ENCODE peak calls at places on chromosomes 12 and 14, in five cellular contexts. N is CD8-positive, alpha-beta memory T cell; L is transverse colon; Y is cardiac muscle cell; M is A549. R is an unnamed sample. For H3K4me1, the result is how much of the 10 kb centered on the place peaks cover.

GRCh38 chr12:42124764-42125371 is 19.8 kb downstream of the GXYLT1 start:
- DNase-seq in N (no peak), M (no peak), L (no peak), Y (no peak), R (no peak)

GRCh38 chr14:77864085-77864484 is 64.2 kb downstream of the ADCK1 start:
- DNase-seq in N (no peak), Y (no peak), L (no peak), M (no peak), R (no peak)

GRCh38 chr12:43118881-43119280 is 433.1 kb downstream of the ADAMTS20 start:
- DNase-seq in L (no peak), M (no peak), Y (no peak), N (no peak), R (no peak)

GRCh38 chr14:51018521-51018920 is 74.2 kb upstream of the PYGL start:
- DNase-seq in N (no peak), Y (no peak), L (no peak), M (no peak), R (no peak)

GRCh38 chr14:72755766-72756165 is 138.1 kb downstream of the DPF3 start:
- DNase-seq in Y (peak), N (no peak), M (no peak), L (no peak), R (no peak)

GRCh38 chr12:94297876-94298520 is 149.6 kb downstream of the PLXNC1 start:
- DNase-seq in N (no peak), Y (no peak), M (no peak), L (no peak), R (no peak)

GRCh38 chr12:58781609-58782008 is 138.7 kb downstream of the LRIG3 start:
- DNase-seq in M (no peak), L (no peak), N (no peak), Y (no peak), R (no peak)

GRCh38 chr12:18886962-18887361 is 149.0 kb downstream of the CAPZA3 start:
- DNase-seq in M (no peak), N (no peak), Y (no peak), L (no peak), R (no peak)

GRCh38 chr14:36835145-36835544 is 173.5 kb downstream of the PAX9 start:
- DNase-seq in Y (peak), L (no peak), N (no peak), M (no peak), R (no peak)

GRCh38 chr14:65035049-65035448 is 48.4 kb downstream of the FNTB start:
- DNase-seq in M (no peak), L (no peak), Y (no peak), N (no peak), R (no peak)

GRCh38 chr12:67520611-67521010 is 127.9 kb upstream of the DYRK2 start:
- DNase-seq in L (no peak), M (no peak), Y (no peak), N (no peak), R (no peak)

GRCh38 chr12:94690199-94690695 is 39.9 kb upstream of the TMCC3 start:
- DNase-seq in N (no peak), M (no peak), L (no peak), Y (no peak), R (no peak)

GRCh38 chr14:69287096-69287991 is 27.4 kb downstream of the GALNT16 start:
- DNase-seq in L (no peak), M (no peak), Y (no peak), N (no peak), R (no peak)

GRCh38 chr14:87049886-87050820 is 942.8 kb downstream of the GALC start:
- DNase-seq in N (no peak), L (no peak), Y (peak), M (peak), R (no peak)

GRCh38 chr12:108985750-108986149 is 35.1 kb downstream of the SVOP start:
- DNase-seq in Y (no peak), N (no peak), M (no peak), L (no peak), R (no peak)

GRCh38 chr14:76152333-76152681 is 585 bp downstream of the GPATCH2L start:
- DNase-seq in N (peak), Y (peak), M (peak), L (peak), R (peak)
- H3K4me1 ChIP-seq in N (under half), Y (under half), M (under half), L (half or more), R (under half)

DNA sequence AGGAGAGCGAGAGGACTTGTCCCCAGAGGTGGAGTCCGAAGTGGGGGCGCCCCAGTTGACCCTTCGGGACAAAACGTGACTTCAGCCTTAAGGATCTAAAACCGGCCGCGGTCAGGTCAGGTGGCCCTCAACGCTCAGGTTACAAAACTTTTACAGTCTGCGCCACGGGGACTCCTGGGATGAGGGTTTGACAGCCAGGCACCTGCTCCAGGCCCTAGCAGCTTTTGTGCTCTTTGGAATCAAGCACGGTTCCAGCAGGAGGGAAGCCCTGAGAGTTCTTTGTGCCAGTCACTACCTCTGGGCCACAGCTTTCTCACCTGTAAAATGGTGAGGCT is 337 bp downstream of the ZC2HC1C start:
- DNase-seq in L (no peak), Y (peak), N (no peak), M (no peak), R (no peak)
- H3K4me3 ChIP-seq in L (peak), Y (peak), N (peak), M (peak), R (peak)

GRCh38 chr14:22531451-22532344 is 57.3 kb downstream of the DAD1 start:
- DNase-seq in M (no peak), Y (no peak), L (no peak), N (no peak), R (no peak)

GRCh38 chr14:22533057-22533704 is 55.8 kb downstream of the DAD1 start:
- DNase-seq in N (no peak), L (no peak), Y (no peak), M (no peak), R (no peak)

GRCh38 chr14:22534547-22534946 is 54.5 kb downstream of the DAD1 start:
- DNase-seq in L (no peak), Y (no peak), M (no peak), N (no peak), R (no peak)

GRCh38 chr14:22533739-22534359 is 55.2 kb downstream of the DAD1 start:
- DNase-seq in M (no peak), Y (no peak), N (no peak), L (no peak), R (no peak)

GRCh38 chr14:22532345-22533056 is 56.5 kb downstream of the DAD1 start:
- DNase-seq in Y (peak), M (no peak), N (no peak), L (no peak), R (no peak)
- H3K4me1 ChIP-seq in Y (under half), M (under half), N (half or more), L (under half), R (half or more)

DNA sequence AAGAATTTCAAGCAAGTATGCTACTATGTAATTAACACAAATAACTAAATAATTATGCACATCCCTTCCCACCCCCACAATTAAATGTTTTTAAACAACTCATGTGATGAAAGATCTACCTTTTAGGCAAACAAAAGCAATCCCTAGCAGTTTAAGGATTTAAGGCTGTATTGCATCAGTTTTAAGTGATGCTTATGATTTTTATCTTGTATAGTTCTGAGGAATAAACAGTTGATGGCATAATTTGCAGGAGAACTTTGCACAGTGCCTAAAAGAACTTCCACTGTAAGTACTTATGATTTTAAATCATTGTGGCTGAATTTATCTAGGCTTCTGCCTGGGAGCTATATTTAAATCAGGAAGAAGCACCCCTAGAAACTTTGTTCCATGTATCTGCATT is 388.7 kb downstream of the BCAT1 start:
- DNase-seq in Y (no peak), M (no peak), L (no peak), N (no peak), R (no peak)
- H3K4me3 ChIP-seq in Y (peak), M (no peak), L (no peak), N (no peak), R (no peak)

GRCh38 chr14:75424496-75424895 is 3.3 kb upstream of the JDP2 start:
- DNase-seq in N (no peak), M (no peak), L (no peak), Y (no peak), R (no peak)

GRCh38 chr14:75426332-75427125 is 1.3 kb upstream of the JDP2 start:
- DNase-seq in N (no peak), M (no peak), Y (no peak), L (no peak), R (no peak)

GRCh38 chr14:75427126-75427481 is 718 bp upstream of the JDP2 start:
- DNase-seq in L (peak), Y (no peak), N (no peak), M (no peak), R (no peak)

GRCh38 chr14:75427482-75428229 is at the start of gene JDP2:
- DNase-seq in M (peak), Y (peak), L (peak), N (peak), R (peak)

GRCh38 chr14:75425443-75425842 is 2.4 kb upstream of the JDP2 start:
- DNase-seq in N (no peak), L (no peak), Y (no peak), M (no peak), R (no peak)
- H3K4me1 ChIP-seq in N (under half), L (under half), Y (under half), M (under half), R (under half)

GRCh38 chr12:2884810-2885209 is 5.9 kb upstream of the TULP3 start:
- DNase-seq in L (no peak), N (no peak), Y (no peak), M (no peak), R (no peak)
- H3K4me3 ChIP-seq in L (no peak), N (no peak), Y (no peak), M (no peak), R (no peak)

GRCh38 chr12:11696084-11696483 is 46.6 kb downstream of the ETV6 start:
- DNase-seq in Y (no peak), L (no peak), N (no peak), M (no peak), R (no peak)

GRCh38 chr12:11693068-11693467 is 43.6 kb downstream of the ETV6 start:
- DNase-seq in Y (no peak), M (no peak), N (no peak), L (no peak), R (no peak)

GRCh38 chr12:11694528-11694927 is 45.1 kb downstream of the ETV6 start:
- DNase-seq in L (no peak), Y (no peak), N (no peak), M (no peak), R (no peak)

GRCh38 chr12:11695321-11695720 is 45.8 kb downstream of the ETV6 start:
- DNase-seq in N (no peak), M (no peak), Y (no peak), L (no peak), R (no peak)

GRCh38 chr12:11693626-11694025 is 44.2 kb downstream of the ETV6 start:
- DNase-seq in M (no peak), N (no peak), Y (no peak), L (no peak), R (no peak)
- H3K4me1 ChIP-seq in M (under half), N (under half), Y (under half), L (under half), R (under half)

GRCh38 chr12:10610188-10610587 is 3.2 kb downstream of the MAGOHB start:
- DNase-seq in Y (no peak), N (no peak), L (no peak), M (no peak), R (no peak)

GRCh38 chr12:10613334-10614055 is at the start of gene MAGOHB:
- DNase-seq in M (peak), L (peak), N (peak), Y (peak), R (peak)

GRCh38 chr12:10614056-10614370 is 604 bp upstream of the MAGOHB start:
- DNase-seq in M (no peak), Y (peak), N (no peak), L (no peak), R (no peak)

GRCh38 chr12:10612954-10613333 is 465 bp downstream of the MAGOHB start:
- DNase-seq in N (no peak), M (no peak), Y (no peak), L (no peak), R (no peak)

GRCh38 chr12:10612110-10612509 is 1.3 kb downstream of the MAGOHB start:
- DNase-seq in L (no peak), N (no peak), Y (no peak), M (no peak), R (no peak)
- H3K4me3 ChIP-seq in L (no peak), N (no peak), Y (peak), M (peak), R (peak)

GRCh38 chr12:53623526-53623925 is 2.7 kb downstream of the ATF7 start:
- DNase-seq in L (no peak), Y (no peak), M (no peak), N (no peak), R (no peak)

GRCh38 chr12:53624453-53624852 is 1.7 kb downstream of the ATF7 start:
- DNase-seq in N (no peak), Y (no peak), M (no peak), L (no peak), R (no peak)

GRCh38 chr12:53624956-53625355 is 1.2 kb downstream of the ATF7 start:
- DNase-seq in M (no peak), N (no peak), L (no peak), Y (no peak), R (no peak)

GRCh38 chr12:53622724-53623123 is 3.5 kb downstream of the ATF7 start:
- DNase-seq in L (no peak), Y (no peak), N (no peak), M (no peak), R (no peak)

DNA sequence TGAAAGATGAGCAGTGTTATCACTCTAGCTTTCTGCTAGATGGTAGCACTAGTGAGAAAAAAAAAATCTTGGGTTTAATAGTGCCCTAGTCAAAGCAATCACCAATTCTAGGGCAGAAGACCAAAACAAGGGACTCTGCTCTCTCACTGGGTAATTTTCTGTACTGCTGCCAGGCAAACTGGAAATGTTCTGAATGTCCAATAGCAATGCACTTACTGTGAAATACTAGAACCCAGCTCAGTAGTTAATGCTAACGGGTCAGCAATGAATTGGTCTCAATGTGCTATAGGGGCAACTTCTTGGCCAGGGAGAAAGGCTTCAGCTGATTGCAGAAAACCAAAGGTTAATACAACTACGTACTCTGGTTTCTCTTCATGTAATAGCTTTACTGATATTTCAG is 2.2 kb downstream of the ATF7 start:
- DNase-seq in Y (peak), N (no peak), L (no peak), M (no peak), R (no peak)
- H3K4me1 ChIP-seq in Y (under half), N (under half), L (half or more), M (under half), R (under half)

GRCh38 chr14:23104591-23105347 is at the start of gene CIROP:
- DNase-seq in Y (no peak), M (no peak), L (no peak), N (no peak), R (no peak)
- H3K4me3 ChIP-seq in Y (no peak), M (no peak), L (no peak), N (no peak), R (no peak)

R was measured in naive thymus-derived CD4-positive, alpha-beta T cell.